ENCODE peak calls at places on chromosomes 1 and 21, in eight cellular contexts. One of them, this sample, is unnamed.

GRCh38 chr1:182084487-182085316 is 23.2 kb upstream of the ZNF648 start:
- ATAC-seq in HepG2: peak; percentile 95
- ATAC-seq in HCT116: peak; percentile 96
- ATAC-seq in Panc1: peak; percentile 93
- ATAC-seq in K562: peak; percentile 95
- ATAC-seq in upper lobe of left lung: peak; percentile 91
- ATAC-seq in GM23338: peak; percentile 93
- ATAC-seq in GM12878: peak; percentile 94
- ATAC-seq in this sample: peak; percentile 87

GRCh38 chr1:150150511-150151021 is 850 bp downstream of the PLEKHO1 start:
- ATAC-seq in HepG2: peak; percentile 37
- ATAC-seq in HCT116: no peak
- ATAC-seq in Panc1: no peak
- ATAC-seq in K562: peak; percentile 27
- ATAC-seq in upper lobe of left lung: no peak
- ATAC-seq in GM23338: peak; percentile 49
- ATAC-seq in GM12878: peak; percentile 8
- ATAC-seq in this sample: no peak

GRCh38 chr1:19476440-19477190 is 8.7 kb downstream of the CAPZB start:
- ATAC-seq in HepG2: no peak
- ATAC-seq in HCT116: no peak
- ATAC-seq in Panc1: no peak
- ATAC-seq in K562: peak; percentile 62
- ATAC-seq in upper lobe of left lung: peak; percentile 44
- ATAC-seq in GM23338: no peak
- ATAC-seq in GM12878: peak; percentile 86
- ATAC-seq in this sample: peak; percentile 40

GRCh38 chr1:181424786-181425403 is 58.4 kb upstream of the CACNA1E start:
- ATAC-seq in HepG2: peak; percentile 92
- ATAC-seq in HCT116: peak; percentile 80
- ATAC-seq in Panc1: peak; percentile 79
- ATAC-seq in K562: peak; percentile 92
- ATAC-seq in upper lobe of left lung: peak; percentile 41
- ATAC-seq in GM23338: peak; percentile 94
- ATAC-seq in GM12878: peak; percentile 71
- ATAC-seq in this sample: no peak

GRCh38 chr1:92791487-92792058 is 6.7 kb upstream of the EVI5 start:
- ATAC-seq in HepG2: no peak
- ATAC-seq in HCT116: no peak
- ATAC-seq in Panc1: no peak
- ATAC-seq in K562: peak; percentile 60
- ATAC-seq in upper lobe of left lung: no peak
- ATAC-seq in GM23338: peak; percentile 18
- ATAC-seq in GM12878: no peak
- ATAC-seq in this sample: no peak

GRCh38 chr1:12585536-12585935 is 32.5 kb downstream of the DHRS3 start:
- ATAC-seq in HepG2: peak; percentile 11
- ATAC-seq in HCT116: no peak
- ATAC-seq in Panc1: no peak
- ATAC-seq in K562: no peak
- ATAC-seq in upper lobe of left lung: no peak
- ATAC-seq in GM23338: no peak
- ATAC-seq in GM12878: no peak
- ATAC-seq in this sample: no peak

GRCh38 chr1:50929376-50929958 is 30.6 kb downstream of the FAF1 start:
- ATAC-seq in HepG2: no peak
- ATAC-seq in HCT116: no peak
- ATAC-seq in Panc1: no peak
- ATAC-seq in K562: peak; percentile 67
- ATAC-seq in upper lobe of left lung: no peak
- ATAC-seq in GM23338: no peak
- ATAC-seq in GM12878: no peak
- ATAC-seq in this sample: no peak

GRCh38 chr1:2042830-2043773 is 7.1 kb upstream of the PRKCZ start:
- ATAC-seq in HepG2: no peak
- ATAC-seq in HCT116: no peak
- ATAC-seq in Panc1: peak; percentile 19
- ATAC-seq in K562: no peak
- ATAC-seq in upper lobe of left lung: no peak
- ATAC-seq in GM23338: no peak
- ATAC-seq in GM12878: no peak
- ATAC-seq in this sample: no peak

GRCh38 chr21:46624050-46624449 is 11.4 kb upstream of the PRMT2 start:
- ATAC-seq in HepG2: no peak
- ATAC-seq in HCT116: no peak
- ATAC-seq in Panc1: no peak
- ATAC-seq in K562: peak; percentile 35
- ATAC-seq in upper lobe of left lung: no peak
- ATAC-seq in GM23338: no peak
- ATAC-seq in GM12878: no peak
- ATAC-seq in this sample: no peak

GRCh38 chr1:30197616-30197934 is 525.8 kb downstream of the MATN1 start:
- ATAC-seq in HepG2: no peak
- ATAC-seq in HCT116: no peak
- ATAC-seq in Panc1: no peak
- ATAC-seq in K562: no peak
- ATAC-seq in upper lobe of left lung: no peak
- ATAC-seq in GM23338: no peak
- ATAC-seq in GM12878: no peak
- ATAC-seq in this sample: peak; percentile 71

GRCh38 chr1:89465201-89465600 is 59.4 kb upstream of the LRRC8B start:
- ATAC-seq in HepG2: no peak
- ATAC-seq in HCT116: no peak
- ATAC-seq in Panc1: no peak
- ATAC-seq in K562: peak; percentile 40
- ATAC-seq in upper lobe of left lung: peak; percentile 11
- ATAC-seq in GM23338: no peak
- ATAC-seq in GM12878: peak; percentile 89
- ATAC-seq in this sample: no peak

GRCh38 chr1:12314328-12314903 is 84.6 kb downstream of the VPS13D start:
- ATAC-seq in HepG2: no peak
- ATAC-seq in HCT116: peak; percentile 80
- ATAC-seq in Panc1: peak; percentile 78
- ATAC-seq in K562: peak; percentile 70
- ATAC-seq in upper lobe of left lung: no peak
- ATAC-seq in GM23338: no peak
- ATAC-seq in GM12878: peak; percentile 40
- ATAC-seq in this sample: no peak

GRCh38 chr1:225999227-225999911 is at the start of gene SDE2:
- ATAC-seq in HepG2: peak; percentile 93
- ATAC-seq in HCT116: peak; percentile 96
- ATAC-seq in Panc1: peak; percentile 98
- ATAC-seq in K562: peak; percentile 63
- ATAC-seq in upper lobe of left lung: peak; percentile 100
- ATAC-seq in GM23338: peak; percentile 91
- ATAC-seq in GM12878: peak; percentile 83
- ATAC-seq in this sample: peak; percentile 97
- TF ChIP-seq POLR2AphosphoS5 in HepG2: peak; percentile 99
- TF ChIP-seq POLR2AphosphoS5 in HCT116: peak; percentile 99
- TF ChIP-seq POLR2AphosphoS5 in Panc1: peak; percentile 88
- TF ChIP-seq POLR2AphosphoS5 in K562: peak; percentile 99
- TF ChIP-seq POLR2AphosphoS5 in upper lobe of left lung: peak; percentile 100
- TF ChIP-seq POLR2AphosphoS5 in GM23338: peak; percentile 98
- TF ChIP-seq POLR2AphosphoS5 in GM12878: peak; percentile 100
- TF ChIP-seq POLR2AphosphoS5 in this sample: peak; percentile 95

DNA sequence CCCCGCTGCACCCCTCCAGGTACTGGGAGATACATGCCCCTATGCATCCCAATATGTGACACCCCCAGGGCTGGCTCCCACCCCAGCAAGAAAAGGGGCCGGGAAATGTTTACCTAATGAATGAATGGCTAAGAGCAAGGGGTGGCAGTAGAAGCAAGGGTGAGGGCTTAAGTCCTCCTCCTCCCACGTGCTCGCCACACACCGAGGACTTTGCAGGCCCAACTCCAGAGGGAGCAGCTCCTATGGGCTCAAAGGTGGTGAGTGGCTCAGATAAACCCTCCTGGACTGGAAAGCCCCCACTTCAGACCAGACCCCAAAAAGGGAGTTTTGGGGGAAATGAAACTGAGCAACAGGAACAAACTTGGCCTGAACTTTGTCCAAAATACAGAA is 11.4 kb downstream of the SLC45A3 start:
- ATAC-seq in HepG2: peak; percentile 62
- ATAC-seq in HCT116: no peak
- ATAC-seq in Panc1: no peak
- ATAC-seq in K562: peak; percentile 68
- ATAC-seq in upper lobe of left lung: no peak
- ATAC-seq in GM23338: peak; percentile 2
- ATAC-seq in GM12878: peak; percentile 63
- ATAC-seq in this sample: no peak
- H3K27ac ChIP-seq in HepG2: no peak overlapping the region
- H3K27ac ChIP-seq in HCT116: no peak overlapping the region
- H3K27ac ChIP-seq in Panc1: no peak overlapping the region
- H3K27ac ChIP-seq in K562: no peak overlapping the region
- H3K27ac ChIP-seq in upper lobe of left lung: no peak overlapping the region
- H3K27ac ChIP-seq in GM23338: no peak overlapping the region
- H3K27ac ChIP-seq in GM12878: peak overlapping the region; percentile 71
- H3K27ac ChIP-seq in this sample: no peak overlapping the region

GRCh38 chr1:227297073-227297793 is 21.1 kb downstream of the CDC42BPA start:
- ATAC-seq in HepG2: no peak
- ATAC-seq in HCT116: no peak
- ATAC-seq in Panc1: no peak
- ATAC-seq in K562: no peak
- ATAC-seq in upper lobe of left lung: no peak
- ATAC-seq in GM23338: no peak
- ATAC-seq in GM12878: no peak
- ATAC-seq in this sample: no peak
- H3K4me1 ChIP-seq in HepG2: peaks cover 13% of the 10 kb centered on the region
- H3K4me1 ChIP-seq in HCT116: peaks cover 6% of the 10 kb centered on the region
- H3K4me1 ChIP-seq in Panc1: peaks cover 17% of the 10 kb centered on the region
- H3K4me1 ChIP-seq in K562: peaks cover 3% of the 10 kb centered on the region
- H3K4me1 ChIP-seq in upper lobe of left lung: peaks cover 9% of the 10 kb centered on the region
- H3K4me1 ChIP-seq in GM23338: peaks cover 7% of the 10 kb centered on the region
- H3K4me1 ChIP-seq in GM12878: no peaks in the 10 kb centered on the region
- H3K4me1 ChIP-seq in this sample: peaks cover 10% of the 10 kb centered on the region

GRCh38 chr1:23020731-23021130 is 1.5 kb downstream of the KDM1A start:
- ATAC-seq in HepG2: peak; percentile 37
- ATAC-seq in HCT116: no peak
- ATAC-seq in Panc1: no peak
- ATAC-seq in K562: peak; percentile 18
- ATAC-seq in upper lobe of left lung: no peak
- ATAC-seq in GM23338: peak; percentile 7
- ATAC-seq in GM12878: peak; percentile 14
- ATAC-seq in this sample: no peak

GRCh38 chr1:23021834-23022233 is 2.6 kb downstream of the KDM1A start:
- ATAC-seq in HepG2: no peak
- ATAC-seq in HCT116: no peak
- ATAC-seq in Panc1: no peak
- ATAC-seq in K562: no peak
- ATAC-seq in upper lobe of left lung: no peak
- ATAC-seq in GM23338: no peak
- ATAC-seq in GM12878: no peak
- ATAC-seq in this sample: no peak

GRCh38 chr1:23018661-23019093 is 591 bp upstream of the KDM1A start:
- ATAC-seq in HepG2: peak; percentile 4
- ATAC-seq in HCT116: peak; percentile 10
- ATAC-seq in Panc1: peak; percentile 13
- ATAC-seq in K562: peak; percentile 2
- ATAC-seq in upper lobe of left lung: peak; percentile 6
- ATAC-seq in GM23338: no peak
- ATAC-seq in GM12878: no peak
- ATAC-seq in this sample: no peak

GRCh38 chr1:23019851-23020625 is 770 bp downstream of the KDM1A start:
- ATAC-seq in HepG2: peak; percentile 45
- ATAC-seq in HCT116: peak; percentile 12
- ATAC-seq in Panc1: peak; percentile 17
- ATAC-seq in K562: peak; percentile 48
- ATAC-seq in upper lobe of left lung: no peak
- ATAC-seq in GM23338: peak; percentile 65
- ATAC-seq in GM12878: peak; percentile 37
- ATAC-seq in this sample: no peak

GRCh38 chr1:23019094-23019850 is at the start of gene KDM1A:
- ATAC-seq in HepG2: peak; percentile 99
- ATAC-seq in HCT116: peak; percentile 99
- ATAC-seq in Panc1: peak; percentile 100
- ATAC-seq in K562: peak; percentile 97
- ATAC-seq in upper lobe of left lung: peak; percentile 100
- ATAC-seq in GM23338: peak; percentile 98
- ATAC-seq in GM12878: peak; percentile 97
- ATAC-seq in this sample: peak; percentile 100
- TF ChIP-seq POLR2AphosphoS5 in HepG2: peak; percentile 96
- TF ChIP-seq POLR2AphosphoS5 in HCT116: peak; percentile 97
- TF ChIP-seq POLR2AphosphoS5 in Panc1: peak; percentile 98
- TF ChIP-seq POLR2AphosphoS5 in K562: peak; percentile 94
- TF ChIP-seq POLR2AphosphoS5 in upper lobe of left lung: peak; percentile 90
- TF ChIP-seq POLR2AphosphoS5 in GM23338: peak; percentile 93
- TF ChIP-seq POLR2AphosphoS5 in GM12878: peak; percentile 90
- TF ChIP-seq POLR2AphosphoS5 in this sample: peak; percentile 89

GRCh38 chr1:40965531-40965930 is 14.0 kb upstream of the CTPS1 start:
- ATAC-seq in HepG2: peak; percentile 54
- ATAC-seq in HCT116: no peak
- ATAC-seq in Panc1: no peak
- ATAC-seq in K562: peak; percentile 43
- ATAC-seq in upper lobe of left lung: no peak
- ATAC-seq in GM23338: peak; percentile 73
- ATAC-seq in GM12878: no peak
- ATAC-seq in this sample: no peak
- H3K27ac ChIP-seq in HepG2: no peak overlapping the region
- H3K27ac ChIP-seq in HCT116: no peak overlapping the region
- H3K27ac ChIP-seq in Panc1: peak overlapping the region; percentile 85
- H3K27ac ChIP-seq in K562: no peak overlapping the region
- H3K27ac ChIP-seq in upper lobe of left lung: no peak overlapping the region
- H3K27ac ChIP-seq in GM23338: no peak overlapping the region
- H3K27ac ChIP-seq in GM12878: no peak overlapping the region
- H3K27ac ChIP-seq in this sample: no peak overlapping the region

DNA sequence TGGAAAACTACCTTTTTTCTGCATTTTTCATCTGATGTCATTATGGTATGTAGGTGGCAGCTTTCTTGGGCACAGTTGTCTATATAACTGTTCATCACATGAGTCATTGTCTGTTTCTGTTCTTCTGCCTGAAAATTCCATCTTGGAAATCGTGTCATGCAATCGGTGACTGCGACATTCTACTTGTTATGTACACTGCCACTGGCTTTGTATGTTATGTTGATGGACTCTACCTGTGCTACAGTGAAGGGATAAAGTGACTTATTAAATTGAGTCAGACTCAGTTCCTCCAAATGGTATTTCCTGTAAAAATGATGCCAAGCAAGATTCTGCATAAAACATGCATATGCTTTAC is 8.6 kb downstream of the SMAP2 start:
- ATAC-seq in HepG2: no peak
- ATAC-seq in HCT116: no peak
- ATAC-seq in Panc1: no peak
- ATAC-seq in K562: no peak
- ATAC-seq in upper lobe of left lung: no peak
- ATAC-seq in GM23338: no peak
- ATAC-seq in GM12878: no peak
- ATAC-seq in this sample: no peak
- H3K4me1 ChIP-seq in HepG2: peaks cover 86% of the 10 kb centered on the region
- H3K4me1 ChIP-seq in HCT116: no peaks in the 10 kb centered on the region
- H3K4me1 ChIP-seq in Panc1: peaks cover 63% of the 10 kb centered on the region
- H3K4me1 ChIP-seq in K562: peaks cover 36% of the 10 kb centered on the region
- H3K4me1 ChIP-seq in upper lobe of left lung: peaks cover 63% of the 10 kb centered on the region
- H3K4me1 ChIP-seq in GM23338: no peaks in the 10 kb centered on the region
- H3K4me1 ChIP-seq in GM12878: peaks cover 68% of the 10 kb centered on the region
- H3K4me1 ChIP-seq in this sample: peaks cover 3% of the 10 kb centered on the region

GRCh38 chr1:159000627-159001026 is 9.1 kb upstream of the IFI16 start:
- ATAC-seq in HepG2: no peak
- ATAC-seq in HCT116: no peak
- ATAC-seq in Panc1: no peak
- ATAC-seq in K562: peak; percentile 61
- ATAC-seq in upper lobe of left lung: peak; percentile 79
- ATAC-seq in GM23338: peak; percentile 54
- ATAC-seq in GM12878: no peak
- ATAC-seq in this sample: peak; percentile 70
- TF ChIP-seq POLR2AphosphoS5 in HepG2: no peak
- TF ChIP-seq POLR2AphosphoS5 in HCT116: no peak
- TF ChIP-seq POLR2AphosphoS5 in Panc1: no peak
- TF ChIP-seq POLR2AphosphoS5 in K562: no peak
- TF ChIP-seq POLR2AphosphoS5 in upper lobe of left lung: peak; percentile 70
- TF ChIP-seq POLR2AphosphoS5 in GM23338: no peak
- TF ChIP-seq POLR2AphosphoS5 in GM12878: no peak
- TF ChIP-seq POLR2AphosphoS5 in this sample: peak; percentile 84